ENCODE peak calls at places on chromosomes 3 and 15, in ten cellular contexts. I, N, W, X, D, F, K, G, C and P are unnamed samples.

GRCh38 chr3:161265916-161266571 is 44.9 kb downstream of the NMD3 start:
- DNase-seq in D (no peak), G (no peak), C (no peak), X (no peak), W (no peak), K (no peak), N (no peak), F (no peak), I (no peak), P (no peak)

GRCh38 chr3:36455406-36455805 is 75.1 kb downstream of the STAC start:
- DNase-seq in F (no peak), X (no peak), D (no peak), W (no peak), C (no peak), G (no peak), N (no peak), K (no peak), I (no peak), P (no peak)

GRCh38 chr15:44028349-44028748 is 166.7 kb downstream of the FRMD5 start:
- DNase-seq in I (no peak), N (no peak), X (no peak), G (no peak), D (no peak), C (no peak), K (no peak), W (no peak), F (no peak), P (no peak)

GRCh38 chr15:62262305-62262941 is 97.3 kb upstream of the C2CD4B start:
- DNase-seq in C (no peak), I (no peak), X (no peak), F (no peak), W (no peak), D (no peak), K (no peak), N (no peak), G (no peak), P (peak; percentile 15)

GRCh38 chr3:157093096-157093495 is 66.9 kb downstream of the CCNL1 start:
- DNase-seq in W (no peak), N (no peak), G (no peak), X (no peak), F (no peak), C (no peak), I (no peak), D (no peak), K (no peak), P (no peak)

GRCh38 chr3:52396907-52397591 is 47.9 kb downstream of the SEMA3G start:
- DNase-seq in F (no peak), N (no peak), K (no peak), W (no peak), X (no peak), C (no peak), D (no peak), I (no peak), G (no peak), P (no peak)

GRCh38 chr15:96327155-96327741 is 3.3 kb upstream of the NR2F2 start:
- DNase-seq in X (no peak), F (peak; percentile 50), I (no peak), G (no peak), D (no peak), C (no peak), N (peak; percentile 27), K (no peak), W (peak; percentile 71), P (peak; percentile 86)

GRCh38 chr15:78750566-78750965 is 60.7 kb downstream of the ADAMTS7 start:
- DNase-seq in D (no peak), G (no peak), I (no peak), W (no peak), F (no peak), X (peak; percentile 65), N (peak; percentile 22), K (no peak), C (no peak), P (no peak)

GRCh38 chr3:106103383-106103782 is 234.6 kb upstream of the CBLB start:
- DNase-seq in F (no peak), X (no peak), W (no peak), K (no peak), C (no peak), N (no peak), G (no peak), I (no peak), D (no peak), P (no peak)

GRCh38 chr3:160136421-160136820 is 88.8 kb upstream of the C3orf80 start:
- DNase-seq in N (no peak), I (no peak), G (no peak), K (no peak), C (no peak), X (no peak), F (no peak), W (no peak), D (no peak), P (no peak)

GRCh38 chr15:55742927-55743614 is at the start of gene PRTG:
- DNase-seq in W (peak; percentile 44), K (peak; percentile 51), X (peak; percentile 81), C (peak; percentile 96), G (peak; percentile 86), D (no peak), N (peak; percentile 51), F (peak; percentile 38), I (peak; percentile 77), P (no peak)

GRCh38 chr3:158791259-158791920 is 10.5 kb upstream of the MFSD1 start:
- DNase-seq in N (no peak), K (peak; percentile 37), C (no peak), X (no peak), W (no peak), F (no peak), D (no peak), I (no peak), G (peak; percentile 60), P (no peak)

GRCh38 chr3:194269610-194270145 is 81.5 kb downstream of the CPN2 start:
- DNase-seq in D (no peak), W (no peak), G (peak; percentile 83), X (peak; percentile 93), C (no peak), F (peak; percentile 58), I (peak; percentile 83), K (peak; percentile 55), N (peak; percentile 82), P (no peak)

GRCh38 chr3:45180051-45180450 is 33.9 kb upstream of the CDCP1 start:
- DNase-seq in G (no peak), X (no peak), D (no peak), C (no peak), K (no peak), N (no peak), I (no peak), W (no peak), F (no peak), P (no peak)

GRCh38 chr3:28860307-28860706 is 420.6 kb upstream of the RBMS3 start:
- DNase-seq in X (no peak), K (no peak), I (no peak), N (peak; percentile 51), W (no peak), F (no peak), D (no peak), C (no peak), G (no peak), P (no peak)

DNA sequence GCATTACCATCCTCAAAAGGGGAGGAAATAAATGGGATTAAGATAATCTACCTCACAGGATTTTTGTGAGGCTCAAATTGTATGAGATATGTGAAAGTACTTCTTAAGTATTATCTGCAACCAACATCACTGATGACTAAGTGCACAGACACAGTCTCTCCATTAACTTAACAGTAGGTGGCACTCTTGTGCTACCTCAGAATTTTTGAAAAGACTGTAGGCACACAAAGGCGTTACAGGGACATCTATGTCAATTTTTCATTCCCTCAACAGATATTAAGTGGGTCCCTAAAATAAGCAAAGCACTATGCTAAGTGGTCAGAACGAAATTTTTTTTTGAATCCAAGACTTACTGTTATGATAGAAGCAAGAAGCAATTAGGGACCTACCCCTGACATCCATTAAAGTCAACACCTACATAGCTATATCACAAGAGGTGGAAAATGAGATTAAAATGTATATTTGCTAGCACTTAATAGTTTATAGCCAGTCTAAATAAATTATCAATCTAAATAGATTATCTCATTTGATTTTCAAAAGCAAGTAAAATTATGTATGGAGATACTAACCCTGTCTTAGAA is 52.9 kb downstream of the RYK start:
- DNase-seq in X (no peak), D (no peak), F (no peak), C (no peak), K (peak; percentile 53), G (peak; percentile 51), W (peak; percentile 44), N (no peak), I (no peak), P (peak; percentile 43)
- TF ChIP-seq CTCF in X (peak; percentile 40), D (no peak), F (peak; percentile 74), C (peak; percentile 78), K (peak; percentile 71), G (peak; percentile 84), W (peak; percentile 77), N (peak; percentile 64), I (peak; percentile 37), P (peak; percentile 60)

GRCh38 chr3:54837964-54838363 is 89.9 kb downstream of the LRTM1 start:
- DNase-seq in C (no peak), X (no peak), I (no peak), K (no peak), G (no peak), D (no peak), N (no peak), F (no peak), W (no peak), P (no peak)
- TF ChIP-seq CTCF in C (peak; percentile 41), X (no peak), I (no peak), K (no peak), G (no peak), D (no peak), N (no peak), F (no peak), W (peak; percentile 37), P (peak; percentile 23)

DNA sequence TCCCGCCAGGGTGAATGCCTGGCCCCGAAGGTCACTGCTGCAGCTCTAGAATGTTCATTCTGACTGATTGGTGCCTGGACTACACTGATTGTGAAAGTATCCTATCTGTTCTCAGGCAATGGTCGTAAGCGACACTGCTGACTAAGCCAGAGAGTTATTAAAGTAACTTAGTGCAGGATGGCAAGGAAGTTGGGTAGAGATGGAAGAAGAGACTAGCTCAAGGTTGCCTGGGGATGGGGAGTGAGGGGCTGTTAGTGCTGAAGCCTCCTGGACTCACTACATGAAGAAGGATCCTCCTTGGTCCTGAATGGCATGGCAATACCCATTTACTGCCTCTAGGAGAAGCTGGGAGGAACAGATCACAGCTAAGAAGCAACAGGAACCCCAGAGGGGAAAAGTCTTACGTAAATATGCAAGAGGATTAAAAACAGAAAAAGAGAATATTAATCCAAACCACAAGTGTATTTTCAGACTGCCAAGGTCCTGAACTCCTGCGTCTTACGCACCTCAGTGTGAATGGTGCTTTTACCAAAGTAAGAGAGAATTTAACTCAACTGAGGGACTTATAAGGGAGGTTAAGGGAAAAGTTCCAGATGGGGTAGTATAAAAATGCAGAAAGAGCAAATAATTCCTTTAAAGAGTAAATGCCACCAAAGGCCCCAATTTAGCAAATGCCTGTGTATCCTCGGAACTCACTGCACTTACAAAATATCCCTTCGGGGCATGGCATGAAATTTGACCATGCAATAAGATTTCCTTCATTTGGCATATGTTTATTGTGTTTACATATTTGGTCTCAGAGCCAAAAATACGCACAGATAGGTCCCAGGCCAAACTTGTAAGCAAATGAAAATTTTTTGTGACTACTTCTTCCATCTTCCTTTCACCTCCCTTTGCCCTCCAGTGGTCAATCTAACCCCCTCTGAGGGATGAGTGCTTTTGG is 64.0 kb upstream of the DGKG start:
- DNase-seq in K (no peak), C (no peak), D (no peak), N (no peak), I (no peak), G (no peak), F (no peak), W (peak; percentile 47), X (no peak), P (peak; percentile 53)
- TF ChIP-seq CTCF in K (no peak), C (peak; percentile 37), D (no peak), N (peak; percentile 30), I (no peak), G (peak; percentile 43), F (peak; percentile 13), W (peak; percentile 57), X (no peak), P (peak; percentile 45)

GRCh38 chr15:45522179-45522930 is at the start of gene SLC30A4:
- DNase-seq in C (peak; percentile 39), F (peak; percentile 67), K (peak; percentile 86), X (peak; percentile 86), G (peak; percentile 56), D (peak; percentile 76), I (peak; percentile 41), W (no peak), N (peak; percentile 54), P (no peak)
- TF ChIP-seq CTCF in C (peak; percentile 53), F (peak; percentile 31), K (peak; percentile 33), X (no peak), G (no peak), D (no peak), I (no peak), W (peak; percentile 38), N (peak; percentile 37), P (peak; percentile 22)